ENCODE peak calls at places on chromosomes 1 and 21, in five cellular contexts. B, K, D, N and U are unnamed samples.

GRCh38 chr1:72366473-72366872 is 84.1 kb upstream of the NEGR1 start:
- DNase-seq in B (no peak), N (no peak), K (peak), D (no peak), U (peak)

GRCh38 chr1:47843781-47844555 is 153.2 kb downstream of the TRABD2B start:
- DNase-seq in D (no peak), K (no peak), B (no peak), N (no peak), U (no peak)

GRCh38 chr1:235901461-235901860 is 34.8 kb upstream of the LYST start:
- DNase-seq in B (no peak), N (no peak), K (no peak), D (no peak), U (no peak)

GRCh38 chr1:3910769-3911520 is 10.9 kb upstream of the C1orf174 start:
- DNase-seq in N (no peak), D (peak), B (peak), K (peak), U (no peak)

GRCh38 chr1:107459204-107459904 is 318.5 kb downstream of the NTNG1 start:
- DNase-seq in B (no peak), K (no peak), D (no peak), N (no peak), U (no peak)

GRCh38 chr1:24277420-24278169 is 41.6 kb upstream of the GRHL3 start:
- DNase-seq in D (no peak), N (peak), B (no peak), K (no peak), U (no peak)

GRCh38 chr1:11516961-11517635 is 38.1 kb downstream of the DISP3 start:
- DNase-seq in B (no peak), N (no peak), K (no peak), D (no peak), U (no peak)

GRCh38 chr1:155001438-155001687 is 1.2 kb upstream of the ZBTB7B start:
- DNase-seq in B (no peak), K (no peak), D (no peak), N (no peak), U (no peak)

GRCh38 chr1:25039229-25039628 is 109.2 kb upstream of the RUNX3 start:
- DNase-seq in D (peak), B (no peak), K (no peak), N (no peak), U (no peak)

GRCh38 chr1:9280015-9280860 is 12.5 kb upstream of the SPSB1 start:
- DNase-seq in N (no peak), D (peak), B (peak), K (peak), U (no peak)

GRCh38 chr1:86016076-86016746 is 140.4 kb downstream of the COL24A1 start:
- DNase-seq in D (no peak), K (no peak), B (no peak), N (no peak), U (no peak)

GRCh38 chr1:113835686-113836290 is 23.5 kb upstream of the RSBN1 start:
- DNase-seq in D (peak), K (peak), N (no peak), B (peak), U (peak)

GRCh38 chr1:59556802-59557548 is 257.8 kb upstream of the HOOK1 start:
- DNase-seq in K (peak), D (no peak), N (no peak), B (no peak), U (no peak)

GRCh38 chr21:26801524-26801923 is 43.7 kb downstream of the ADAMTS1 start:
- DNase-seq in N (no peak), D (no peak), B (no peak), K (no peak), U (no peak)

DNA sequence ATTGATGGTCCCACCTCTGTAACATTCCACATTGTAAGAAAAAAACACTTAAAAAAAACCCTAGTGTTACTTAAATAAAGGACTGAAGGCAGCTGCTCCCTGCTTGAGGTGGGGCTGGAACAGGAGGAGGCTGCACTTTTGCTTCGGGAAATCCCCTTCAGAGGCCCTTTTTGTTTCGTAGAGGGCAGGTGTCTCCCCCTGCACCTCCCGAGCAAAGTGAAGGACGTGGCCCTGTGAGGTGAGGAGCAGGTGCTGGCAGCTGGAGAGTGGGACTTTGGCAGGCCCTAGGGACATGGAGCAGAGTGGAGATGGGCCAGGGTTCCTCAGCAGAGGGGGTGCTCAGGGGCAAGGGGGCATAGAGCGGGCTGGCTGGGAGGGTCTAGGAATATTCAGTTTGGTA is 33.4 kb upstream of the WNT4 start:
- DNase-seq in B (no peak), D (no peak), N (no peak), K (no peak), U (no peak)
- TF ChIP-seq REST in B (no peak), D (no peak), N (no peak), K (no peak), U (no peak)

GRCh38 chr1:201023517-201023902 is at the start of gene KIF21B:
- DNase-seq in B (peak), N (no peak), K (peak), D (peak), U (peak)

GRCh38 chr1:201022824-201023516 is 544 bp downstream of the KIF21B start:
- DNase-seq in K (no peak), B (peak), D (no peak), N (no peak), U (no peak)

GRCh38 chr1:201025571-201026002 is 2.1 kb upstream of the KIF21B start:
- DNase-seq in K (no peak), N (no peak), D (peak), B (no peak), U (no peak)

GRCh38 chr1:201026234-201026633 is 2.7 kb upstream of the KIF21B start:
- DNase-seq in B (no peak), D (no peak), N (no peak), K (no peak), U (no peak)

DNA sequence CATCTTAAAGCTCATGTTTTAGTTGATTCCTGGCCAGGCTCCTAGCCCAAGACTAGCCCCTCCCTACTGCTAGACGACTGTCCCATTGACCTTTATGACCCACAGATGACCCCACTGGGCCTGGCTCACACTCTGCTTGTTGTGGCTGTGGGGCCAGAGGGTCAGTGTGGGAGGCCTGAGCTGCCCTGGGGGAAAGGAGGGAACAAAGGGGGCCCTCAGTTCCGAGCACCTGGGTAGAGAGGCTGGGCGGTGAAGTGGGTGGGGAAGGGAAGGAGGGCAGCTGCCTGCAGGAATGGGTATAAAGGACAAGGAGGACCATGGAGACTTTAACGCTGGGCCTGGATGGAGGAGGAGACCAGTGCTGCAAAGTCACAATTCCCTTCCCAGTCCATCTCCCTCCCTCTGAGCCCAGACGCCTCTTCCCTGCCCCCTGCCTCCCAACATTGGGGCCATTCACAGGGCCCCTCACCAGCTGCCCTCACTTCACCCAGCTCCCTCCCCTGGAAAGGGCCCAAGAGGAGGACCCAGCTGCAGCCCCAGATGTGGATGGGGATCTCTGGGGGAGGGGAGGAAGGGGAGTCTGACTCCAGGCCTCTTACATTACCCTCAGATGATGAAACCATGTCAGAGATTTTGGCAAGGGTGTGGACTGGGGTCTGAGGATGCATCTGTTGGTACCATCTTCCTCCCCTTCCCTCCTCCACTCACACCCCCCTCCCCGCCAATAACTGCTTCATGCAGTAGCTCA is 911 bp upstream of the KIF21B start:
- DNase-seq in D (no peak), B (no peak), K (peak), N (no peak), U (no peak)
- H3K4me3 ChIP-seq in D (no peak), B (no peak), K (no peak), N (no peak), U (no peak)

DNA sequence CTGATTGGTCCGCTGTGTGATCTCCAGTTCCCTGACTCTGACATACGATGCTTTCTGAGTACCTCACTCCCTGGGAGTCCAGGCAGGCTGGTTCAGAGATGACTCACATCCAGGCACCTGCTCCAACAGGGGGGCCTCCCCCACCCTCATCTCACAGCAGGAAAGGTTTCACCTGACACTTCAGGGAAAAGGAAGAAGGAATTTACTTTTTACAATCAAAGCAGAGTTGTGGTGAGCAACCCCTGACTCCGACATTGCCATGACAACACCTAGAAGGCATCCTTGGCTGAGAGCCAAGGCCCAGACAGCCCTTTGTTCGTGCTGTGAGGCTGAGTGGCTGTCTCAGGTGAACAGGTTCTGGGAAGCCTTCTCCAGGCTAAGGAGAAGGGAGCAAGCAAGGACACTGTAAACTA is 164.6 kb upstream of the GJB5 start:
- DNase-seq in B (peak), K (peak), N (peak), D (no peak), U (no peak)
- TF ChIP-seq GABPA in B (no peak), K (no peak), N (no peak), D (no peak), U (no peak)

GRCh38 chr1:210499956-210500355 is 171.3 kb downstream of the HHAT start:
- DNase-seq in N (no peak), K (no peak), D (no peak), B (no peak), U (no peak)

GRCh38 chr1:210500831-210501230 is 172.1 kb downstream of the HHAT start:
- DNase-seq in K (no peak), N (no peak), B (no peak), D (no peak), U (no peak)

DNA sequence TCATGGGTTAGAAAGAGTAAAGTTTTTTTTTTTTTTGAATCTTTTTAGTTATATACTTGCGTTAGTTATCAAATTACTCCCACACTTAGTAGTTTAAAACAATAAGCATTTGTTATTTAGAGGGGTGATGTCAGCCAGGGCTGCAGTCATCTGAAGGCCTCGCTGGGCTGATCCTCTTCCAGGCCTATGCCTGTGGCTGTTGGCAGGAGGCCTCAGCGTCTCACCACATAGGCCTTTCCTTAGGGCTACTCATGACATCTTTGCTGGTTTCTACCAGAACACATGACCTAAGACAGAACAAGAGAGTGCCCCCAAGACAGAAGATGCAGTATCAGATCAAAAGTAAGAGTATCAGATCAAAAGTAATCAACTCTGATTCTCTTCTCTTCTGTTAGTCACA is 167.4 kb downstream of the HHAT start:
- DNase-seq in D (no peak), K (no peak), B (no peak), N (no peak), U (no peak)
- TF ChIP-seq REST in D (no peak), K (no peak), B (no peak), N (no peak), U (no peak)

GRCh38 chr1:74392848-74393247 is 119.6 kb downstream of the LRRC53 start:
- DNase-seq in K (no peak), B (peak), D (no peak), N (no peak), U (no peak)
- H3K4me3 ChIP-seq in K (no peak), B (no peak), D (no peak), N (no peak), U (no peak)

GRCh38 chr1:153801786-153802697 is 26.8 kb downstream of the SLC27A3 start:
- DNase-seq in D (no peak), B (no peak), N (no peak), K (no peak), U (no peak)

GRCh38 chr1:153804112-153804511 is 28.9 kb downstream of the SLC27A3 start:
- DNase-seq in K (no peak), B (no peak), D (no peak), N (no peak), U (no peak)

GRCh38 chr1:153803479-153804056 is 28.4 kb downstream of the SLC27A3 start:
- DNase-seq in D (no peak), B (no peak), N (no peak), K (no peak), U (peak)

GRCh38 chr1:153805929-153806750 is 30.9 kb downstream of the SLC27A3 start:
- DNase-seq in B (no peak), N (no peak), K (no peak), D (no peak), U (peak)

GRCh38 chr1:153805042-153805745 is 30.0 kb downstream of the SLC27A3 start:
- DNase-seq in D (peak), K (no peak), N (peak), B (no peak), U (peak)
- TF ChIP-seq GABPA in D (no peak), K (no peak), N (no peak), B (no peak), U (no peak)

DNA sequence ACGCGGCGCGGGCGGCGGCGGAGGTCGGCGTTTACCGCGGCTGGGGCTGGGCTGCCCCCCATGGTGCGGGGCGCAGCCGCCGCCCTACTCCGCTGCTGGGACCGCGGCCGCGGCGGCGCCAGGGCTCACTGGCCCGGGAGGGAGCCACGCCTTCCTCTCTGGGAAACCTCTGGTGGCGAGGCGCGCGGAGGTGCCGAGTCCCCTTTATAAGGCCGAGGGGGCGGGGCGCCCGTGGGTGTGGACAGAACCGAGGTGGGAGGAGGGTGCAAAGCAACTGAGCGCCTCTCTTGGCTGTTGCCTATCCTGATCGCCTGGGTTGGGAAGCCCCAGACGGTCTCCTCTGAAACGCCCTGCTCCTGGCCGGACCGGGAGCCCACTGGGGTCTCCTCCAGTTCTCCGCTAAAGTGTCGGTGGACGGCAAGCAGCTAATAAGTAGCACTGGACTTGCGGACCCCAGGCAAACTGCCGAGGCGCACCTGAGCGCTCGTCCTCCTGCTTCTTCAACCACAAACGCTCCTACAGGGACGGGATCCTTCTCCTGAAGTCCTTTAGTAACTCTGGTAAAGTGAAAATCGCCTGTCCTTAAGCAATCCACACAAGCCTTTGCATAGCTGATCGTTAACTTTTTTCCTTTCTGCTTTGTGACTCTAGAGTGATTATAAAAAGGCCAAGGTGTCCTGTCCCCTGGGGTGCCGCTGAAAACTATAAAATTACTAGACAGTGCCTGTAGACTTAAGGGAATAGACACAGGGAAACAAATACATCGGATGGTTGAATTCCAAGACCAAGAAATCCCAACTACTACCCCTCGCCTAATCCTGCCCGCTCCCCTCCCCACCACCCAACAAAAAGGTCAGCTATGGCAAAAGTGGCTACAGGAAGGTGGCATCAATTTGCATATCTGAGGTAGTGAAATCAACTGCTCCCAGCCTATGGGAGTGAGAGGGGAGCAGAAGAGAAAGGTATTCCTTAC is at the start of gene PTGER3:
- DNase-seq in N (no peak), B (peak), K (peak), D (peak), U (peak)
- TF ChIP-seq REST in N (no peak), B (no peak), K (no peak), D (no peak), U (no peak)